ENCODE peak calls at places on chromosomes 13 and 19, in six cellular contexts. W, N, X, T, R and Q are unnamed samples.
A peak's percentile ranks its signal among the peaks of the same experiment; 100 is the strongest.

GRCh38 chr19:21221653-21222052 is 79.8 kb downstream of the ZNF431 start:
- DNase-seq in N (no peak), X (no peak), R (no peak), T (no peak), W (no peak), Q (no peak)

GRCh38 chr13:59700281-59700680 is 463.4 kb downstream of the DIAPH3 start:
- DNase-seq in R (no peak), T (no peak), X (no peak), N (no peak), W (no peak), Q (no peak)

GRCh38 chr13:19670147-19670546 is 36.7 kb downstream of the MPHOSPH8 start:
- DNase-seq in N (no peak), W (no peak), R (no peak), T (no peak), X (no peak), Q (no peak)

GRCh38 chr19:2426661-2427322 is 594 bp downstream of the TIMM13 start:
- DNase-seq in N (peak; percentile 77), T (peak; percentile 69), W (no peak), R (no peak), X (peak; percentile 60), Q (peak; percentile 79)

GRCh38 chr19:28523619-28524018 is 689.3 kb downstream of the UQCRFS1 start:
- DNase-seq in X (no peak), N (no peak), T (no peak), W (no peak), R (no peak), Q (no peak)

GRCh38 chr13:90008707-90009149 is 1338.8 kb upstream of the MIR17HG start:
- DNase-seq in X (no peak), T (no peak), W (no peak), R (no peak), N (no peak), Q (no peak)

GRCh38 chr19:29967623-29968022 is 25.6 kb downstream of the URI1 start:
- DNase-seq in T (peak; percentile 57), N (no peak), R (no peak), W (no peak), X (no peak), Q (peak; percentile 38)

GRCh38 chr19:38538793-38539528 is 78.8 kb downstream of the MAP4K1 start:
- DNase-seq in X (peak; percentile 23), T (no peak), N (no peak), R (no peak), W (no peak), Q (no peak)

GRCh38 chr13:73880365-73880764 is 253.8 kb downstream of the KLF12 start:
- DNase-seq in W (no peak), T (no peak), N (no peak), X (no peak), R (no peak), Q (no peak)

GRCh38 chr13:95247857-95248256 is 53.4 kb downstream of the ABCC4 start:
- DNase-seq in N (no peak), R (no peak), W (no peak), X (no peak), T (no peak), Q (no peak)

GRCh38 chr13:87676254-87677042 is 5.3 kb downstream of the SLITRK5 start:
- DNase-seq in W (no peak), N (no peak), T (no peak), R (no peak), X (no peak), Q (no peak)

GRCh38 chr19:28358604-28359003 is 854.3 kb downstream of the UQCRFS1 start:
- DNase-seq in N (no peak), W (no peak), T (no peak), R (no peak), X (no peak), Q (no peak)

GRCh38 chr19:46729696-46730095 is 12.8 kb upstream of the PRKD2 start:
- DNase-seq in X (no peak), W (no peak), R (no peak), T (no peak), N (no peak), Q (no peak)

GRCh38 chr13:92657565-92657964 is 569.0 kb upstream of the GPC6 start:
- DNase-seq in W (no peak), N (no peak), T (no peak), R (no peak), X (no peak), Q (no peak)

GRCh38 chr13:109182777-109183465 is 553.5 kb downstream of the MYO16 start:
- DNase-seq in W (no peak), T (no peak), R (no peak), N (no peak), X (no peak), Q (no peak)

GRCh38 chr13:107866666-107867623 is 348.4 kb downstream of the LIG4 start:
- DNase-seq in R (peak; percentile 61), T (peak; percentile 73), X (peak; percentile 17), W (no peak), N (peak; percentile 70), Q (peak; percentile 78)

GRCh38 chr19:996051-996838 is 4.0 kb upstream of the GRIN3B start:
- DNase-seq in R (no peak), W (no peak), N (peak; percentile 53), X (peak; percentile 77), T (peak; percentile 57), Q (peak; percentile 70)

GRCh38 chr13:34038326-34039068 is 220.5 kb downstream of the RFC3 start:
- DNase-seq in R (no peak), N (no peak), X (no peak), T (no peak), W (no peak), Q (no peak)

GRCh38 chr13:109869312-109870237 is 83.2 kb upstream of the IRS2 start:
- DNase-seq in T (peak; percentile 90), X (peak; percentile 41), R (peak; percentile 98), W (peak; percentile 87), N (no peak), Q (no peak)

GRCh38 chr13:110226051-110226562 is 80.8 kb downstream of the COL4A1 start:
- DNase-seq in R (no peak), T (no peak), W (no peak), X (no peak), N (no peak), Q (no peak)

GRCh38 chr19:20102097-20102496 is 24.3 kb downstream of the ZNF90 start:
- DNase-seq in R (no peak), W (no peak), X (no peak), N (no peak), T (no peak), Q (no peak)

GRCh38 chr19:37572203-37572602 is 22.4 kb downstream of the ZNF571 start:
- DNase-seq in N (no peak), W (no peak), X (no peak), R (no peak), T (no peak), Q (no peak)

GRCh38 chr13:27035892-27036235 is 135.7 kb downstream of the USP12 start:
- DNase-seq in X (no peak), T (no peak), R (no peak), W (no peak), N (no peak), Q (peak; percentile 15)

GRCh38 chr19:53492153-53492552 is 24.6 kb downstream of the ZNF813 start:
- DNase-seq in X (no peak), R (no peak), W (no peak), N (no peak), T (no peak), Q (no peak)

GRCh38 chr19:30228726-30229523 is 143.3 kb upstream of the ZNF536 start:
- DNase-seq in R (no peak), T (peak; percentile 62), W (no peak), N (peak; percentile 65), X (no peak), Q (peak; percentile 69)

GRCh38 chr13:44546164-44546563 is 30.0 kb downstream of the TSC22D1 start:
- DNase-seq in X (no peak), T (no peak), W (no peak), N (no peak), R (no peak), Q (no peak)